ENCODE peak calls at places on chromosomes 13 and 19, in eight cellular contexts. One of them, this sample, is unnamed.

GRCh38 chr19:10747271-10747670 is 29.4 kb downstream of the DNM2 start:
- DNase-seq in mucosa of descending colon: peak
- DNase-seq in T1000: no peak
- DNase-seq in stimulated activated CD4-positive, alpha-beta T cell treated with anti-CD3 and anti-CD28 coated beads, Interleukin-1b, Interleukin-23, amount 100 ng/mL, for 24 hours: no peak
- DNase-seq in cardiac septum: no peak
- DNase-seq in heart right ventricle: no peak
- DNase-seq in left cardiac atrium: no peak
- DNase-seq in iris pigment epithelial cell: no peak
- DNase-seq in this sample: no peak

GRCh38 chr19:28414748-28415147 is 798.2 kb downstream of the UQCRFS1 start:
- DNase-seq in iris pigment epithelial cell: no peak
- DNase-seq in mucosa of descending colon: no peak
- DNase-seq in cardiac septum: no peak
- DNase-seq in heart right ventricle: no peak
- DNase-seq in stimulated activated CD4-positive, alpha-beta T cell treated with anti-CD3 and anti-CD28 coated beads, Interleukin-1b, Interleukin-23, amount 100 ng/mL, for 24 hours: no peak
- DNase-seq in T1000: no peak
- DNase-seq in left cardiac atrium: no peak
- DNase-seq in this sample: no peak

GRCh38 chr13:62038214-62038613 is 622.6 kb upstream of the PCDH20 start:
- DNase-seq in T1000: no peak
- DNase-seq in stimulated activated CD4-positive, alpha-beta T cell treated with anti-CD3 and anti-CD28 coated beads, Interleukin-1b, Interleukin-23, amount 100 ng/mL, for 24 hours: no peak
- DNase-seq in cardiac septum: no peak
- DNase-seq in mucosa of descending colon: no peak
- DNase-seq in iris pigment epithelial cell: no peak
- DNase-seq in left cardiac atrium: no peak
- DNase-seq in heart right ventricle: no peak
- DNase-seq in this sample: no peak

GRCh38 chr13:63307239-63307638 is 1891.6 kb upstream of the PCDH20 start:
- DNase-seq in cardiac septum: no peak
- DNase-seq in mucosa of descending colon: no peak
- DNase-seq in iris pigment epithelial cell: peak
- DNase-seq in left cardiac atrium: no peak
- DNase-seq in T1000: no peak
- DNase-seq in stimulated activated CD4-positive, alpha-beta T cell treated with anti-CD3 and anti-CD28 coated beads, Interleukin-1b, Interleukin-23, amount 100 ng/mL, for 24 hours: no peak
- DNase-seq in heart right ventricle: no peak
- DNase-seq in this sample: no peak

GRCh38 chr19:36838784-36839324 is 667 bp upstream of the ZNF790 start:
- DNase-seq in cardiac septum: no peak
- DNase-seq in iris pigment epithelial cell: peak
- DNase-seq in T1000: no peak
- DNase-seq in mucosa of descending colon: no peak
- DNase-seq in heart right ventricle: no peak
- DNase-seq in left cardiac atrium: no peak
- DNase-seq in stimulated activated CD4-positive, alpha-beta T cell treated with anti-CD3 and anti-CD28 coated beads, Interleukin-1b, Interleukin-23, amount 100 ng/mL, for 24 hours: no peak
- DNase-seq in this sample: no peak

GRCh38 chr13:76216729-76217128 is 580.6 kb downstream of the LMO7 start:
- DNase-seq in stimulated activated CD4-positive, alpha-beta T cell treated with anti-CD3 and anti-CD28 coated beads, Interleukin-1b, Interleukin-23, amount 100 ng/mL, for 24 hours: no peak
- DNase-seq in left cardiac atrium: no peak
- DNase-seq in heart right ventricle: no peak
- DNase-seq in iris pigment epithelial cell: no peak
- DNase-seq in T1000: no peak
- DNase-seq in mucosa of descending colon: no peak
- DNase-seq in cardiac septum: no peak
- DNase-seq in this sample: no peak

GRCh38 chr13:46982856-46983582 is 86.2 kb upstream of the HTR2A start:
- DNase-seq in mucosa of descending colon: no peak
- DNase-seq in stimulated activated CD4-positive, alpha-beta T cell treated with anti-CD3 and anti-CD28 coated beads, Interleukin-1b, Interleukin-23, amount 100 ng/mL, for 24 hours: no peak
- DNase-seq in left cardiac atrium: no peak
- DNase-seq in cardiac septum: no peak
- DNase-seq in T1000: no peak
- DNase-seq in heart right ventricle: no peak
- DNase-seq in iris pigment epithelial cell: no peak
- DNase-seq in this sample: no peak

GRCh38 chr13:49897713-49898112 is 38.4 kb downstream of the SPRYD7 start:
- DNase-seq in stimulated activated CD4-positive, alpha-beta T cell treated with anti-CD3 and anti-CD28 coated beads, Interleukin-1b, Interleukin-23, amount 100 ng/mL, for 24 hours: no peak
- DNase-seq in iris pigment epithelial cell: no peak
- DNase-seq in heart right ventricle: no peak
- DNase-seq in T1000: no peak
- DNase-seq in mucosa of descending colon: no peak
- DNase-seq in left cardiac atrium: no peak
- DNase-seq in cardiac septum: no peak
- DNase-seq in this sample: no peak

GRCh38 chr13:58087566-58087965 is 456.0 kb downstream of the PCDH17 start:
- DNase-seq in cardiac septum: no peak
- DNase-seq in T1000: no peak
- DNase-seq in mucosa of descending colon: no peak
- DNase-seq in stimulated activated CD4-positive, alpha-beta T cell treated with anti-CD3 and anti-CD28 coated beads, Interleukin-1b, Interleukin-23, amount 100 ng/mL, for 24 hours: no peak
- DNase-seq in iris pigment epithelial cell: no peak
- DNase-seq in heart right ventricle: no peak
- DNase-seq in left cardiac atrium: no peak
- DNase-seq in this sample: no peak

GRCh38 chr13:37109080-37109678 is 3.7 kb upstream of the CSNK1A1L start:
- DNase-seq in left cardiac atrium: no peak
- DNase-seq in T1000: no peak
- DNase-seq in mucosa of descending colon: no peak
- DNase-seq in heart right ventricle: peak
- DNase-seq in iris pigment epithelial cell: peak
- DNase-seq in cardiac septum: no peak
- DNase-seq in stimulated activated CD4-positive, alpha-beta T cell treated with anti-CD3 and anti-CD28 coated beads, Interleukin-1b, Interleukin-23, amount 100 ng/mL, for 24 hours: no peak
- DNase-seq in this sample: no peak

GRCh38 chr13:78430166-78430791 is 173.1 kb downstream of the POU4F1 start:
- DNase-seq in T1000: no peak
- DNase-seq in left cardiac atrium: no peak
- DNase-seq in mucosa of descending colon: no peak
- DNase-seq in stimulated activated CD4-positive, alpha-beta T cell treated with anti-CD3 and anti-CD28 coated beads, Interleukin-1b, Interleukin-23, amount 100 ng/mL, for 24 hours: no peak
- DNase-seq in cardiac septum: no peak
- DNase-seq in heart right ventricle: no peak
- DNase-seq in iris pigment epithelial cell: no peak
- DNase-seq in this sample: no peak

GRCh38 chr19:9667898-9668297 is 7.0 kb downstream of the ZNF562 start:
- DNase-seq in cardiac septum: no peak
- DNase-seq in mucosa of descending colon: no peak
- DNase-seq in left cardiac atrium: no peak
- DNase-seq in stimulated activated CD4-positive, alpha-beta T cell treated with anti-CD3 and anti-CD28 coated beads, Interleukin-1b, Interleukin-23, amount 100 ng/mL, for 24 hours: no peak
- DNase-seq in heart right ventricle: no peak
- DNase-seq in T1000: no peak
- DNase-seq in iris pigment epithelial cell: no peak
- DNase-seq in this sample: no peak

GRCh38 chr19:18408053-18408476 is 10.6 kb upstream of the LRRC25 start:
- DNase-seq in stimulated activated CD4-positive, alpha-beta T cell treated with anti-CD3 and anti-CD28 coated beads, Interleukin-1b, Interleukin-23, amount 100 ng/mL, for 24 hours: no peak
- DNase-seq in iris pigment epithelial cell: no peak
- DNase-seq in T1000: no peak
- DNase-seq in mucosa of descending colon: peak
- DNase-seq in cardiac septum: no peak
- DNase-seq in left cardiac atrium: no peak
- DNase-seq in heart right ventricle: peak
- DNase-seq in this sample: peak